ENCODE peak calls at places on chromosomes 4 and X, in seven cellular contexts. M is endothelial cell of umbilical vein, I is head of caudate nucleus, H is pons, D is amniotic epithelial cell, C is NCI-H2227 treated with DMSO at 0.1 percent for 48 hours, S is A673. O is an unnamed sample.

GRCh38 chr4:67332627-67333026 is 212.7 kb downstream of the CENPC start:
- DNase-seq in M (peak; percentile 2), H (no peak), D (peak; percentile 12), S (no peak), I (no peak), C (no peak), O (peak; percentile 11)

GRCh38 chr4:8114456-8115202 is 44.0 kb downstream of the ABLIM2 start:
- DNase-seq in H (no peak), D (no peak), M (no peak), I (no peak), C (no peak), S (no peak), O (no peak)

GRCh38 chr4:42610941-42611340 is 46.0 kb downstream of the ATP8A1 start:
- DNase-seq in I (no peak), D (no peak), S (no peak), C (no peak), M (no peak), H (no peak), O (no peak)

GRCh38 chrX:136659174-136659573 is 11.2 kb downstream of the CD40LG start:
- DNase-seq in H (no peak), D (no peak), M (no peak), I (no peak), S (no peak), C (peak; percentile 6), O (no peak)

GRCh38 chrX:117707948-117708743 is 408.5 kb downstream of the KLHL13 start:
- DNase-seq in C (no peak), I (no peak), M (no peak), D (no peak), H (no peak), S (no peak), O (no peak)

GRCh38 chr4:113636438-113636818 is 125.1 kb downstream of the CAMK2D start:
- DNase-seq in I (no peak), S (no peak), C (no peak), D (no peak), M (no peak), H (no peak), O (peak; percentile 76)

GRCh38 chr4:38511702-38512101 is 152.3 kb upstream of the KLF3 start:
- DNase-seq in S (no peak), I (no peak), C (no peak), M (no peak), D (no peak), H (no peak), O (no peak)

GRCh38 chr4:85508654-85509053 is 33.7 kb downstream of the ARHGAP24 start:
- DNase-seq in I (no peak), M (no peak), S (no peak), H (no peak), D (no peak), C (no peak), O (no peak)

GRCh38 chrX:112512509-112512908 is 167.2 kb downstream of the LHFPL1 start:
- DNase-seq in M (no peak), H (no peak), C (no peak), I (no peak), D (no peak), S (no peak), O (peak; percentile 1)

GRCh38 chr4:82480786-82481317 is 50.5 kb downstream of the ENOPH1 start:
- DNase-seq in D (no peak), I (no peak), S (no peak), C (no peak), H (no peak), M (no peak), O (no peak)

GRCh38 chr4:153156263-153156662 is 48.0 kb upstream of the TRIM2 start:
- DNase-seq in C (no peak), M (no peak), H (no peak), I (no peak), D (peak; percentile 43), S (peak; percentile 90), O (peak; percentile 80)